ENCODE peak calls at places on chromosomes 5 and 9, in nine cellular contexts. One of them, this sample, is unnamed.

GRCh38 chr5:40406426-40407211 is 273.1 kb upstream of the PTGER4 start:
- DNase-seq in BJ: no peak
- DNase-seq in activated naive CD4-positive, alpha-beta T cell treated with anti-CD3 and anti-CD28 coated beads for 36 hours: peak
- DNase-seq in NCI-H1105 treated with DMSO at 0.1 percent for 48 hours: no peak
- DNase-seq in brain microvascular endothelial cell: no peak
- DNase-seq in astrocyte of the spinal cord: no peak
- DNase-seq in stimulated activated naive B cell treated with anti-CD40 and anti-IgM and Interleukin-4, amounts not matched to agents 10 μg/mL and 1 μg/mL and 100 μg/mL, for 72 hours: peak
- DNase-seq in left colon: no peak
- DNase-seq in CD4-positive, CD25-positive, alpha-beta regulatory T cell: peak
- DNase-seq in this sample: peak

GRCh38 chr5:112921833-112922817 is at the start of gene REEP5:
- DNase-seq in BJ: no peak
- DNase-seq in activated naive CD4-positive, alpha-beta T cell treated with anti-CD3 and anti-CD28 coated beads for 36 hours: peak
- DNase-seq in NCI-H1105 treated with DMSO at 0.1 percent for 48 hours: peak
- DNase-seq in brain microvascular endothelial cell: peak
- DNase-seq in astrocyte of the spinal cord: peak
- DNase-seq in stimulated activated naive B cell treated with anti-CD40 and anti-IgM and Interleukin-4, amounts not matched to agents 10 μg/mL and 1 μg/mL and 100 μg/mL, for 72 hours: peak
- DNase-seq in left colon: peak
- DNase-seq in CD4-positive, CD25-positive, alpha-beta regulatory T cell: peak
- DNase-seq in this sample: peak

GRCh38 chr5:135386096-135386495 is 12.9 kb downstream of the MACROH2A1 start:
- DNase-seq in BJ: no peak
- DNase-seq in activated naive CD4-positive, alpha-beta T cell treated with anti-CD3 and anti-CD28 coated beads for 36 hours: no peak
- DNase-seq in NCI-H1105 treated with DMSO at 0.1 percent for 48 hours: no peak
- DNase-seq in brain microvascular endothelial cell: no peak
- DNase-seq in astrocyte of the spinal cord: peak
- DNase-seq in stimulated activated naive B cell treated with anti-CD40 and anti-IgM and Interleukin-4, amounts not matched to agents 10 μg/mL and 1 μg/mL and 100 μg/mL, for 72 hours: no peak
- DNase-seq in left colon: no peak
- DNase-seq in CD4-positive, CD25-positive, alpha-beta regulatory T cell: no peak
- DNase-seq in this sample: peak

GRCh38 chr9:70131296-70131695 is 87.6 kb downstream of the MAMDC2 start:
- DNase-seq in BJ: no peak
- DNase-seq in activated naive CD4-positive, alpha-beta T cell treated with anti-CD3 and anti-CD28 coated beads for 36 hours: no peak
- DNase-seq in NCI-H1105 treated with DMSO at 0.1 percent for 48 hours: peak
- DNase-seq in brain microvascular endothelial cell: no peak
- DNase-seq in astrocyte of the spinal cord: no peak
- DNase-seq in stimulated activated naive B cell treated with anti-CD40 and anti-IgM and Interleukin-4, amounts not matched to agents 10 μg/mL and 1 μg/mL and 100 μg/mL, for 72 hours: no peak
- DNase-seq in left colon: no peak
- DNase-seq in CD4-positive, CD25-positive, alpha-beta regulatory T cell: no peak
- DNase-seq in this sample: no peak

GRCh38 chr5:55817030-55817429 is 34.1 kb upstream of the IL31RA start:
- DNase-seq in BJ: no peak
- DNase-seq in activated naive CD4-positive, alpha-beta T cell treated with anti-CD3 and anti-CD28 coated beads for 36 hours: no peak
- DNase-seq in NCI-H1105 treated with DMSO at 0.1 percent for 48 hours: no peak
- DNase-seq in brain microvascular endothelial cell: no peak
- DNase-seq in astrocyte of the spinal cord: no peak
- DNase-seq in stimulated activated naive B cell treated with anti-CD40 and anti-IgM and Interleukin-4, amounts not matched to agents 10 μg/mL and 1 μg/mL and 100 μg/mL, for 72 hours: no peak
- DNase-seq in left colon: no peak
- DNase-seq in CD4-positive, CD25-positive, alpha-beta regulatory T cell: no peak
- DNase-seq in this sample: peak

GRCh38 chr9:98860871-98861293 is 53.4 kb downstream of the GALNT12 start:
- DNase-seq in BJ: peak
- DNase-seq in activated naive CD4-positive, alpha-beta T cell treated with anti-CD3 and anti-CD28 coated beads for 36 hours: no peak
- DNase-seq in NCI-H1105 treated with DMSO at 0.1 percent for 48 hours: peak
- DNase-seq in brain microvascular endothelial cell: peak
- DNase-seq in astrocyte of the spinal cord: peak
- DNase-seq in stimulated activated naive B cell treated with anti-CD40 and anti-IgM and Interleukin-4, amounts not matched to agents 10 μg/mL and 1 μg/mL and 100 μg/mL, for 72 hours: no peak
- DNase-seq in left colon: peak
- DNase-seq in CD4-positive, CD25-positive, alpha-beta regulatory T cell: no peak
- DNase-seq in this sample: peak

GRCh38 chr9:87405677-87406544 is 91.8 kb upstream of the DAPK1 start:
- DNase-seq in BJ: no peak
- DNase-seq in activated naive CD4-positive, alpha-beta T cell treated with anti-CD3 and anti-CD28 coated beads for 36 hours: no peak
- DNase-seq in NCI-H1105 treated with DMSO at 0.1 percent for 48 hours: no peak
- DNase-seq in brain microvascular endothelial cell: no peak
- DNase-seq in astrocyte of the spinal cord: peak
- DNase-seq in stimulated activated naive B cell treated with anti-CD40 and anti-IgM and Interleukin-4, amounts not matched to agents 10 μg/mL and 1 μg/mL and 100 μg/mL, for 72 hours: no peak
- DNase-seq in left colon: no peak
- DNase-seq in CD4-positive, CD25-positive, alpha-beta regulatory T cell: no peak
- DNase-seq in this sample: peak

GRCh38 chr9:137445930-137446431 is 4.8 kb upstream of the ENTPD8 start:
- DNase-seq in BJ: no peak
- DNase-seq in activated naive CD4-positive, alpha-beta T cell treated with anti-CD3 and anti-CD28 coated beads for 36 hours: no peak
- DNase-seq in NCI-H1105 treated with DMSO at 0.1 percent for 48 hours: peak
- DNase-seq in brain microvascular endothelial cell: no peak
- DNase-seq in astrocyte of the spinal cord: no peak
- DNase-seq in stimulated activated naive B cell treated with anti-CD40 and anti-IgM and Interleukin-4, amounts not matched to agents 10 μg/mL and 1 μg/mL and 100 μg/mL, for 72 hours: no peak
- DNase-seq in left colon: peak
- DNase-seq in CD4-positive, CD25-positive, alpha-beta regulatory T cell: no peak
- DNase-seq in this sample: peak

GRCh38 chr5:172550096-172550765 is 90.8 kb upstream of the NEURL1B start:
- DNase-seq in BJ: no peak
- DNase-seq in activated naive CD4-positive, alpha-beta T cell treated with anti-CD3 and anti-CD28 coated beads for 36 hours: no peak
- DNase-seq in NCI-H1105 treated with DMSO at 0.1 percent for 48 hours: no peak
- DNase-seq in brain microvascular endothelial cell: no peak
- DNase-seq in astrocyte of the spinal cord: no peak
- DNase-seq in stimulated activated naive B cell treated with anti-CD40 and anti-IgM and Interleukin-4, amounts not matched to agents 10 μg/mL and 1 μg/mL and 100 μg/mL, for 72 hours: no peak
- DNase-seq in left colon: no peak
- DNase-seq in CD4-positive, CD25-positive, alpha-beta regulatory T cell: no peak
- DNase-seq in this sample: no peak

GRCh38 chr9:5113523-5113922 is 71.9 kb downstream of the INSL6 start:
- DNase-seq in BJ: no peak
- DNase-seq in activated naive CD4-positive, alpha-beta T cell treated with anti-CD3 and anti-CD28 coated beads for 36 hours: no peak
- DNase-seq in NCI-H1105 treated with DMSO at 0.1 percent for 48 hours: no peak
- DNase-seq in brain microvascular endothelial cell: no peak
- DNase-seq in astrocyte of the spinal cord: no peak
- DNase-seq in stimulated activated naive B cell treated with anti-CD40 and anti-IgM and Interleukin-4, amounts not matched to agents 10 μg/mL and 1 μg/mL and 100 μg/mL, for 72 hours: no peak
- DNase-seq in left colon: no peak
- DNase-seq in CD4-positive, CD25-positive, alpha-beta regulatory T cell: no peak
- DNase-seq in this sample: no peak

GRCh38 chr9:124521142-124521541 is 13.9 kb upstream of the NR5A1 start:
- DNase-seq in BJ: no peak
- DNase-seq in activated naive CD4-positive, alpha-beta T cell treated with anti-CD3 and anti-CD28 coated beads for 36 hours: no peak
- DNase-seq in NCI-H1105 treated with DMSO at 0.1 percent for 48 hours: no peak
- DNase-seq in brain microvascular endothelial cell: no peak
- DNase-seq in astrocyte of the spinal cord: no peak
- DNase-seq in stimulated activated naive B cell treated with anti-CD40 and anti-IgM and Interleukin-4, amounts not matched to agents 10 μg/mL and 1 μg/mL and 100 μg/mL, for 72 hours: no peak
- DNase-seq in left colon: no peak
- DNase-seq in CD4-positive, CD25-positive, alpha-beta regulatory T cell: no peak
- DNase-seq in this sample: no peak

GRCh38 chr5:122490718-122491117 is 178.7 kb downstream of the SNCAIP start:
- DNase-seq in BJ: no peak
- DNase-seq in activated naive CD4-positive, alpha-beta T cell treated with anti-CD3 and anti-CD28 coated beads for 36 hours: no peak
- DNase-seq in NCI-H1105 treated with DMSO at 0.1 percent for 48 hours: no peak
- DNase-seq in brain microvascular endothelial cell: no peak
- DNase-seq in astrocyte of the spinal cord: no peak
- DNase-seq in stimulated activated naive B cell treated with anti-CD40 and anti-IgM and Interleukin-4, amounts not matched to agents 10 μg/mL and 1 μg/mL and 100 μg/mL, for 72 hours: no peak
- DNase-seq in left colon: no peak
- DNase-seq in CD4-positive, CD25-positive, alpha-beta regulatory T cell: no peak
- DNase-seq in this sample: no peak

GRCh38 chr9:126615251-126615790 is 1.6 kb downstream of the LMX1B start:
- DNase-seq in BJ: no peak
- DNase-seq in activated naive CD4-positive, alpha-beta T cell treated with anti-CD3 and anti-CD28 coated beads for 36 hours: peak
- DNase-seq in NCI-H1105 treated with DMSO at 0.1 percent for 48 hours: no peak
- DNase-seq in brain microvascular endothelial cell: no peak
- DNase-seq in astrocyte of the spinal cord: no peak
- DNase-seq in stimulated activated naive B cell treated with anti-CD40 and anti-IgM and Interleukin-4, amounts not matched to agents 10 μg/mL and 1 μg/mL and 100 μg/mL, for 72 hours: peak
- DNase-seq in left colon: peak
- DNase-seq in CD4-positive, CD25-positive, alpha-beta regulatory T cell: no peak
- DNase-seq in this sample: no peak

GRCh38 chr5:135608761-135609443 is 30.1 kb upstream of the CXCL14 start:
- DNase-seq in BJ: no peak
- DNase-seq in activated naive CD4-positive, alpha-beta T cell treated with anti-CD3 and anti-CD28 coated beads for 36 hours: no peak
- DNase-seq in NCI-H1105 treated with DMSO at 0.1 percent for 48 hours: no peak
- DNase-seq in brain microvascular endothelial cell: no peak
- DNase-seq in astrocyte of the spinal cord: no peak
- DNase-seq in stimulated activated naive B cell treated with anti-CD40 and anti-IgM and Interleukin-4, amounts not matched to agents 10 μg/mL and 1 μg/mL and 100 μg/mL, for 72 hours: no peak
- DNase-seq in left colon: no peak
- DNase-seq in CD4-positive, CD25-positive, alpha-beta regulatory T cell: no peak
- DNase-seq in this sample: no peak

GRCh38 chr5:179326176-179326997 is 18.9 kb downstream of the ADAMTS2 start:
- DNase-seq in BJ: peak
- DNase-seq in activated naive CD4-positive, alpha-beta T cell treated with anti-CD3 and anti-CD28 coated beads for 36 hours: no peak
- DNase-seq in NCI-H1105 treated with DMSO at 0.1 percent for 48 hours: no peak
- DNase-seq in brain microvascular endothelial cell: no peak
- DNase-seq in astrocyte of the spinal cord: peak
- DNase-seq in stimulated activated naive B cell treated with anti-CD40 and anti-IgM and Interleukin-4, amounts not matched to agents 10 μg/mL and 1 μg/mL and 100 μg/mL, for 72 hours: no peak
- DNase-seq in left colon: no peak
- DNase-seq in CD4-positive, CD25-positive, alpha-beta regulatory T cell: no peak
- DNase-seq in this sample: peak

GRCh38 chr5:108266235-108266634 is 115.7 kb downstream of the FBXL17 start:
- DNase-seq in BJ: no peak
- DNase-seq in activated naive CD4-positive, alpha-beta T cell treated with anti-CD3 and anti-CD28 coated beads for 36 hours: no peak
- DNase-seq in NCI-H1105 treated with DMSO at 0.1 percent for 48 hours: no peak
- DNase-seq in brain microvascular endothelial cell: no peak
- DNase-seq in astrocyte of the spinal cord: no peak
- DNase-seq in stimulated activated naive B cell treated with anti-CD40 and anti-IgM and Interleukin-4, amounts not matched to agents 10 μg/mL and 1 μg/mL and 100 μg/mL, for 72 hours: no peak
- DNase-seq in left colon: no peak
- DNase-seq in CD4-positive, CD25-positive, alpha-beta regulatory T cell: no peak
- DNase-seq in this sample: peak

GRCh38 chr9:109166771-109167601 is at the start of gene FRRS1L:
- DNase-seq in BJ: no peak
- DNase-seq in activated naive CD4-positive, alpha-beta T cell treated with anti-CD3 and anti-CD28 coated beads for 36 hours: no peak
- DNase-seq in NCI-H1105 treated with DMSO at 0.1 percent for 48 hours: no peak
- DNase-seq in brain microvascular endothelial cell: no peak
- DNase-seq in astrocyte of the spinal cord: no peak
- DNase-seq in stimulated activated naive B cell treated with anti-CD40 and anti-IgM and Interleukin-4, amounts not matched to agents 10 μg/mL and 1 μg/mL and 100 μg/mL, for 72 hours: no peak
- DNase-seq in left colon: no peak
- DNase-seq in CD4-positive, CD25-positive, alpha-beta regulatory T cell: no peak
- DNase-seq in this sample: no peak

GRCh38 chr5:81023261-81024015 is 63.3 kb downstream of the RASGRF2 start:
- DNase-seq in BJ: no peak
- DNase-seq in activated naive CD4-positive, alpha-beta T cell treated with anti-CD3 and anti-CD28 coated beads for 36 hours: no peak
- DNase-seq in NCI-H1105 treated with DMSO at 0.1 percent for 48 hours: peak
- DNase-seq in brain microvascular endothelial cell: no peak
- DNase-seq in astrocyte of the spinal cord: no peak
- DNase-seq in stimulated activated naive B cell treated with anti-CD40 and anti-IgM and Interleukin-4, amounts not matched to agents 10 μg/mL and 1 μg/mL and 100 μg/mL, for 72 hours: no peak
- DNase-seq in left colon: no peak
- DNase-seq in CD4-positive, CD25-positive, alpha-beta regulatory T cell: no peak
- DNase-seq in this sample: no peak

GRCh38 chr9:12314589-12314988 is 378.6 kb upstream of the TYRP1 start:
- DNase-seq in BJ: no peak
- DNase-seq in activated naive CD4-positive, alpha-beta T cell treated with anti-CD3 and anti-CD28 coated beads for 36 hours: no peak
- DNase-seq in NCI-H1105 treated with DMSO at 0.1 percent for 48 hours: no peak
- DNase-seq in brain microvascular endothelial cell: no peak
- DNase-seq in astrocyte of the spinal cord: no peak
- DNase-seq in stimulated activated naive B cell treated with anti-CD40 and anti-IgM and Interleukin-4, amounts not matched to agents 10 μg/mL and 1 μg/mL and 100 μg/mL, for 72 hours: no peak
- DNase-seq in left colon: no peak
- DNase-seq in CD4-positive, CD25-positive, alpha-beta regulatory T cell: no peak
- DNase-seq in this sample: no peak

GRCh38 chr5:101977729-101978345 is 318.2 kb downstream of the SLCO4C1 start:
- DNase-seq in BJ: no peak
- DNase-seq in activated naive CD4-positive, alpha-beta T cell treated with anti-CD3 and anti-CD28 coated beads for 36 hours: no peak
- DNase-seq in NCI-H1105 treated with DMSO at 0.1 percent for 48 hours: peak
- DNase-seq in brain microvascular endothelial cell: peak
- DNase-seq in astrocyte of the spinal cord: peak
- DNase-seq in stimulated activated naive B cell treated with anti-CD40 and anti-IgM and Interleukin-4, amounts not matched to agents 10 μg/mL and 1 μg/mL and 100 μg/mL, for 72 hours: no peak
- DNase-seq in left colon: no peak
- DNase-seq in CD4-positive, CD25-positive, alpha-beta regulatory T cell: no peak
- DNase-seq in this sample: peak

GRCh38 chr9:113578877-113579269 is 115.3 kb downstream of the RGS3 start:
- DNase-seq in BJ: peak
- DNase-seq in activated naive CD4-positive, alpha-beta T cell treated with anti-CD3 and anti-CD28 coated beads for 36 hours: peak
- DNase-seq in NCI-H1105 treated with DMSO at 0.1 percent for 48 hours: no peak
- DNase-seq in brain microvascular endothelial cell: peak
- DNase-seq in astrocyte of the spinal cord: peak
- DNase-seq in stimulated activated naive B cell treated with anti-CD40 and anti-IgM and Interleukin-4, amounts not matched to agents 10 μg/mL and 1 μg/mL and 100 μg/mL, for 72 hours: peak
- DNase-seq in left colon: peak
- DNase-seq in CD4-positive, CD25-positive, alpha-beta regulatory T cell: peak
- DNase-seq in this sample: peak

GRCh38 chr9:113634597-113635515 is 171.3 kb downstream of the RGS3 start:
- DNase-seq in BJ: no peak
- DNase-seq in activated naive CD4-positive, alpha-beta T cell treated with anti-CD3 and anti-CD28 coated beads for 36 hours: no peak
- DNase-seq in NCI-H1105 treated with DMSO at 0.1 percent for 48 hours: no peak
- DNase-seq in brain microvascular endothelial cell: no peak
- DNase-seq in astrocyte of the spinal cord: no peak
- DNase-seq in stimulated activated naive B cell treated with anti-CD40 and anti-IgM and Interleukin-4, amounts not matched to agents 10 μg/mL and 1 μg/mL and 100 μg/mL, for 72 hours: no peak
- DNase-seq in left colon: no peak
- DNase-seq in CD4-positive, CD25-positive, alpha-beta regulatory T cell: no peak
- DNase-seq in this sample: no peak

GRCh38 chr9:4296217-4296616 is 3.7 kb downstream of the GLIS3 start:
- DNase-seq in BJ: no peak
- DNase-seq in activated naive CD4-positive, alpha-beta T cell treated with anti-CD3 and anti-CD28 coated beads for 36 hours: no peak
- DNase-seq in NCI-H1105 treated with DMSO at 0.1 percent for 48 hours: no peak
- DNase-seq in brain microvascular endothelial cell: no peak
- DNase-seq in astrocyte of the spinal cord: no peak
- DNase-seq in stimulated activated naive B cell treated with anti-CD40 and anti-IgM and Interleukin-4, amounts not matched to agents 10 μg/mL and 1 μg/mL and 100 μg/mL, for 72 hours: no peak
- DNase-seq in left colon: no peak
- DNase-seq in CD4-positive, CD25-positive, alpha-beta regulatory T cell: no peak
- DNase-seq in this sample: no peak

GRCh38 chr5:88660947-88661869 is 221.8 kb downstream of the MEF2C start:
- DNase-seq in BJ: peak
- DNase-seq in activated naive CD4-positive, alpha-beta T cell treated with anti-CD3 and anti-CD28 coated beads for 36 hours: peak
- DNase-seq in NCI-H1105 treated with DMSO at 0.1 percent for 48 hours: peak
- DNase-seq in brain microvascular endothelial cell: peak
- DNase-seq in astrocyte of the spinal cord: peak
- DNase-seq in stimulated activated naive B cell treated with anti-CD40 and anti-IgM and Interleukin-4, amounts not matched to agents 10 μg/mL and 1 μg/mL and 100 μg/mL, for 72 hours: no peak
- DNase-seq in left colon: peak
- DNase-seq in CD4-positive, CD25-positive, alpha-beta regulatory T cell: no peak
- DNase-seq in this sample: peak

GRCh38 chr5:43482490-43483064 is 1.1 kb downstream of the TMEM267 start:
- DNase-seq in BJ: peak
- DNase-seq in activated naive CD4-positive, alpha-beta T cell treated with anti-CD3 and anti-CD28 coated beads for 36 hours: peak
- DNase-seq in NCI-H1105 treated with DMSO at 0.1 percent for 48 hours: no peak
- DNase-seq in brain microvascular endothelial cell: peak
- DNase-seq in astrocyte of the spinal cord: peak
- DNase-seq in stimulated activated naive B cell treated with anti-CD40 and anti-IgM and Interleukin-4, amounts not matched to agents 10 μg/mL and 1 μg/mL and 100 μg/mL, for 72 hours: no peak
- DNase-seq in left colon: no peak
- DNase-seq in CD4-positive, CD25-positive, alpha-beta regulatory T cell: no peak
- DNase-seq in this sample: peak

GRCh38 chr5:172782169-172783039 is 11.4 kb upstream of the DUSP1 start:
- DNase-seq in BJ: no peak
- DNase-seq in activated naive CD4-positive, alpha-beta T cell treated with anti-CD3 and anti-CD28 coated beads for 36 hours: no peak
- DNase-seq in NCI-H1105 treated with DMSO at 0.1 percent for 48 hours: no peak
- DNase-seq in brain microvascular endothelial cell: no peak
- DNase-seq in astrocyte of the spinal cord: peak
- DNase-seq in stimulated activated naive B cell treated with anti-CD40 and anti-IgM and Interleukin-4, amounts not matched to agents 10 μg/mL and 1 μg/mL and 100 μg/mL, for 72 hours: no peak
- DNase-seq in left colon: no peak
- DNase-seq in CD4-positive, CD25-positive, alpha-beta regulatory T cell: no peak
- DNase-seq in this sample: peak

GRCh38 chr5:98769256-98770157 is 4.0 kb upstream of the RGMB start:
- DNase-seq in BJ: no peak
- DNase-seq in activated naive CD4-positive, alpha-beta T cell treated with anti-CD3 and anti-CD28 coated beads for 36 hours: peak
- DNase-seq in NCI-H1105 treated with DMSO at 0.1 percent for 48 hours: peak
- DNase-seq in brain microvascular endothelial cell: peak
- DNase-seq in astrocyte of the spinal cord: peak
- DNase-seq in stimulated activated naive B cell treated with anti-CD40 and anti-IgM and Interleukin-4, amounts not matched to agents 10 μg/mL and 1 μg/mL and 100 μg/mL, for 72 hours: no peak
- DNase-seq in left colon: peak
- DNase-seq in CD4-positive, CD25-positive, alpha-beta regulatory T cell: peak
- DNase-seq in this sample: peak

GRCh38 chr9:137159105-137160053 is 10.5 kb downstream of the LRRC26 start:
- DNase-seq in BJ: no peak
- DNase-seq in activated naive CD4-positive, alpha-beta T cell treated with anti-CD3 and anti-CD28 coated beads for 36 hours: no peak
- DNase-seq in NCI-H1105 treated with DMSO at 0.1 percent for 48 hours: no peak
- DNase-seq in brain microvascular endothelial cell: no peak
- DNase-seq in astrocyte of the spinal cord: no peak
- DNase-seq in stimulated activated naive B cell treated with anti-CD40 and anti-IgM and Interleukin-4, amounts not matched to agents 10 μg/mL and 1 μg/mL and 100 μg/mL, for 72 hours: no peak
- DNase-seq in left colon: no peak
- DNase-seq in CD4-positive, CD25-positive, alpha-beta regulatory T cell: no peak
- DNase-seq in this sample: no peak

GRCh38 chr9:18705763-18706372 is 231.9 kb downstream of the ADAMTSL1 start:
- DNase-seq in BJ: no peak
- DNase-seq in activated naive CD4-positive, alpha-beta T cell treated with anti-CD3 and anti-CD28 coated beads for 36 hours: no peak
- DNase-seq in NCI-H1105 treated with DMSO at 0.1 percent for 48 hours: no peak
- DNase-seq in brain microvascular endothelial cell: no peak
- DNase-seq in astrocyte of the spinal cord: no peak
- DNase-seq in stimulated activated naive B cell treated with anti-CD40 and anti-IgM and Interleukin-4, amounts not matched to agents 10 μg/mL and 1 μg/mL and 100 μg/mL, for 72 hours: no peak
- DNase-seq in left colon: no peak
- DNase-seq in CD4-positive, CD25-positive, alpha-beta regulatory T cell: no peak
- DNase-seq in this sample: peak

GRCh38 chr5:55540525-55540924 is 5.8 kb upstream of the PLPP1 start:
- DNase-seq in BJ: no peak
- DNase-seq in activated naive CD4-positive, alpha-beta T cell treated with anti-CD3 and anti-CD28 coated beads for 36 hours: no peak
- DNase-seq in NCI-H1105 treated with DMSO at 0.1 percent for 48 hours: no peak
- DNase-seq in brain microvascular endothelial cell: no peak
- DNase-seq in astrocyte of the spinal cord: no peak
- DNase-seq in stimulated activated naive B cell treated with anti-CD40 and anti-IgM and Interleukin-4, amounts not matched to agents 10 μg/mL and 1 μg/mL and 100 μg/mL, for 72 hours: no peak
- DNase-seq in left colon: no peak
- DNase-seq in CD4-positive, CD25-positive, alpha-beta regulatory T cell: no peak
- DNase-seq in this sample: no peak

GRCh38 chr9:4164356-4164755 is 135.5 kb downstream of the GLIS3 start:
- DNase-seq in BJ: no peak
- DNase-seq in activated naive CD4-positive, alpha-beta T cell treated with anti-CD3 and anti-CD28 coated beads for 36 hours: no peak
- DNase-seq in NCI-H1105 treated with DMSO at 0.1 percent for 48 hours: no peak
- DNase-seq in brain microvascular endothelial cell: no peak
- DNase-seq in astrocyte of the spinal cord: no peak
- DNase-seq in stimulated activated naive B cell treated with anti-CD40 and anti-IgM and Interleukin-4, amounts not matched to agents 10 μg/mL and 1 μg/mL and 100 μg/mL, for 72 hours: no peak
- DNase-seq in left colon: no peak
- DNase-seq in CD4-positive, CD25-positive, alpha-beta regulatory T cell: no peak
- DNase-seq in this sample: no peak

This sample was measured in fibroblast of the aortic adventitia.